ENCODE peak calls at places on chromosomes 6 and 20, in five cellular contexts. K is EL; X is activated T-helper 2 cell treated with anti-CD3 and anti-CD28 coated beads, Interferon-gamma antibody, Interleukin-2, Interleukin-4, amounts not matched to agents 10 μg/mL and 5 μg/mL and 100 μg/mL, durations not matched to agents 14 hours and 24 hours and 36 hours; M is CD4-positive, alpha-beta T cell; Z is AG10803. L is an unnamed sample.

GRCh38 chr20:25319241-25320034 is 71.2 kb downstream of the ABHD12 start:
- DNase-seq in K (no peak), X (no peak), M (no peak), Z (no peak), L (no peak)

GRCh38 chr20:20729563-20729962 is 17.1 kb upstream of the RALGAPA2 start:
- DNase-seq in K (no peak), X (no peak), M (no peak), Z (no peak), L (no peak)

GRCh38 chr20:1933465-1933870 is 38.3 kb downstream of the SIRPA start:
- DNase-seq in K (peak; percentile 58), X (no peak), M (no peak), Z (peak; percentile 84), L (no peak)

GRCh38 chr20:33373735-33374605 is 27.3 kb downstream of the CDK5RAP1 start:
- DNase-seq in K (peak; percentile 74), X (no peak), M (no peak), Z (peak; percentile 73), L (no peak)

GRCh38 chr6:65182681-65183080 is 524.3 kb downstream of the EYS start:
- DNase-seq in K (no peak), X (no peak), M (no peak), Z (no peak), L (no peak)

GRCh38 chr6:48951917-48952316 is 511.1 kb downstream of the MMUT start:
- DNase-seq in K (no peak), X (no peak), M (no peak), Z (no peak), L (no peak)

GRCh38 chr6:21902766-21903165 is 309.2 kb downstream of the SOX4 start:
- DNase-seq in K (no peak), X (no peak), M (no peak), Z (no peak), L (no peak)

GRCh38 chr6:81562169-81562568 is 190.3 kb downstream of the TENT5A start:
- DNase-seq in K (peak; percentile 88), X (no peak), M (no peak), Z (peak; percentile 79), L (no peak)

GRCh38 chr6:40555092-40555491 is 32.1 kb downstream of the LRFN2 start:
- DNase-seq in K (no peak), X (no peak), M (no peak), Z (no peak), L (no peak)